ENCODE peak calls at places on chromosomes 6 and 20, in ten cellular contexts. Y, X, A, F, P, K, C, E, W and Z are unnamed samples.

GRCh38 chr6:35092362-35093117 is 48.6 kb downstream of the TCP11 start:
- DNase-seq in P (peak; percentile 65), F (peak; percentile 40), W (no peak), K (peak; percentile 16), Y (no peak), A (peak; percentile 67), E (peak; percentile 52), X (peak; percentile 46), C (no peak), Z (peak; percentile 36)

GRCh38 chr20:10427060-10427692 is 6.8 kb downstream of the MKKS start:
- DNase-seq in C (peak; percentile 66), E (peak; percentile 69), Y (peak; percentile 79), X (no peak), P (peak; percentile 80), W (peak; percentile 34), A (peak; percentile 79), F (peak; percentile 55), K (peak; percentile 50), Z (peak; percentile 66)

GRCh38 chr6:152099816-152100618 is 292.5 kb downstream of the ESR1 start:
- DNase-seq in A (peak; percentile 53), X (no peak), Y (peak; percentile 68), P (no peak), K (peak; percentile 27), F (no peak), E (no peak), W (peak; percentile 21), C (no peak), Z (no peak)

GRCh38 chr6:96330884-96331283 is 190.7 kb upstream of the UFL1 start:
- DNase-seq in X (no peak), F (no peak), P (no peak), E (no peak), C (no peak), K (no peak), Y (no peak), W (no peak), A (no peak), Z (no peak)

GRCh38 chr20:31869942-31870702 is at the start of the genes DUSP15 and TTLL9:
- DNase-seq in F (no peak), C (no peak), Y (no peak), W (peak; percentile 53), A (no peak), P (no peak), K (peak; percentile 39), E (no peak), X (no peak), Z (no peak)

GRCh38 chr6:123899745-123900144 is 96.1 kb downstream of the NKAIN2 start:
- DNase-seq in P (no peak), E (no peak), K (no peak), X (no peak), C (no peak), A (no peak), F (no peak), Y (no peak), W (no peak), Z (no peak)

GRCh38 chr6:111534366-111534765 is 51.3 kb upstream of the REV3L start:
- DNase-seq in E (no peak), K (peak; percentile 88), W (peak; percentile 90), Y (peak; percentile 93), A (peak; percentile 65), F (peak; percentile 73), C (no peak), P (peak; percentile 56), X (peak; percentile 47), Z (peak; percentile 33)

GRCh38 chr6:10099086-10099499 is 315.8 kb downstream of the TFAP2A start:
- DNase-seq in Y (no peak), C (no peak), K (peak; percentile 17), A (no peak), X (no peak), P (no peak), F (no peak), E (no peak), W (peak; percentile 53), Z (no peak)

GRCh38 chr6:86791476-86791875 is 145.9 kb upstream of the HTR1E start:
- DNase-seq in K (no peak), X (no peak), P (no peak), A (no peak), E (no peak), Y (no peak), C (no peak), F (no peak), W (no peak), Z (no peak)

GRCh38 chr6:37820713-37821069 is 1.2 kb downstream of the ZFAND3 start:
- DNase-seq in K (no peak), W (no peak), A (no peak), P (no peak), X (no peak), Y (no peak), E (no peak), C (no peak), F (no peak), Z (no peak)

GRCh38 chr6:75230484-75231325 is 12.9 kb downstream of the COX7A2 start:
- DNase-seq in C (no peak), E (peak; percentile 37), X (no peak), A (peak; percentile 80), K (peak; percentile 34), P (peak; percentile 67), F (peak; percentile 25), W (peak; percentile 29), Y (peak; percentile 70), Z (no peak)
- TF ChIP-seq CTCF in C (peak; percentile 23), E (peak; percentile 80), X (peak; percentile 85), A (peak; percentile 93), K (peak; percentile 67), P (peak; percentile 83), F (peak; percentile 53), W (peak; percentile 14), Y (peak; percentile 69), Z (peak; percentile 90)

GRCh38 chr6:159232106-159232645 is 63.0 kb downstream of the FNDC1 start:
- DNase-seq in K (no peak), E (no peak), X (no peak), Y (no peak), F (no peak), A (no peak), C (no peak), P (no peak), W (no peak), Z (no peak)

GRCh38 chr6:159232751-159233150 is 63.6 kb downstream of the FNDC1 start:
- DNase-seq in Y (no peak), A (no peak), F (no peak), K (no peak), C (no peak), W (no peak), E (no peak), P (no peak), X (no peak), Z (no peak)

GRCh38 chr6:159234102-159234553 is 64.9 kb downstream of the FNDC1 start:
- DNase-seq in E (no peak), X (no peak), C (no peak), P (no peak), K (no peak), F (no peak), A (no peak), W (no peak), Y (no peak), Z (no peak)

GRCh38 chr6:159229526-159229925 is 60.3 kb downstream of the FNDC1 start:
- DNase-seq in C (no peak), P (no peak), E (no peak), K (no peak), W (no peak), Y (no peak), X (no peak), A (no peak), F (no peak), Z (no peak)

DNA sequence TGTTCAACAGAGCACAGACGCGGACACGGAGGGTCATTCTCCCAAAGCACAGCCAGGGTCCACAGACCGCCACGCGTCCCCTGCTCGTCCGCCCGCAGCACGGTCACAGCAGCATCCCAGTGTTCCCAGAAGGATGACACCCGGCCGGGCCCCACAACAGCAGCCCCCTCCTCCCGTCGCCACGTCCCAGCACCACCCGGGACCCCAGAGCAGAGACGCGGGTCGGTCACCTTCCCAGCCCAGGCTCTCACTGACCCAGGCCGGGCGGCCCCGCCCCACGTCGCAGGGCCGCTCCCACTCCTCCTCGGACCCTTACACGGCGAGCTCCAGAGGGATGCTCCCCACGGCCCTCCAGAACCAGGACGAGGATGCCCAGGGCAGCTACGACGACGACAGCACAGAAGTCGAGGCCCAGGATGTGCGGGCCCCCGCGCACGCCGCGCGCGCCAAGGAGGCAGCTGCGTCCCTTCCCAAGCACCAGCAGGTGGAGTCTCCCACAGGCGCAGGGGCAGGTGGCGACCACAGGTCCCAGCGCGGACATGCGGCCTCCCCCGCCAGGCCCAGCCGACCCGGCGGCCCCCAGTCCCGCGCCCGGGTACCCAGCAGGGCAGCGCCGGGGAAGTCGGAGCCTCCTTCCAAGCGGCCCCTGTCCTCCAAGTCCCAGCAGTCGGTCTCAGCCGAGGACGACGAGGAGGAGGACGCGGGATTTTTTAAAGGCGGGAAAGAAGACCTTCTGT is 64.3 kb downstream of the FNDC1 start:
- DNase-seq in X (no peak), A (no peak), F (no peak), Y (no peak), E (no peak), W (peak; percentile 59), K (no peak), P (no peak), C (no peak), Z (no peak)
- TF ChIP-seq CTCF in X (no peak), A (no peak), F (peak; percentile 10), Y (no peak), E (peak; percentile 7), W (no peak), K (no peak), P (no peak), C (no peak), Z (peak; percentile 16)

GRCh38 chr6:13048113-13048512 is 280.2 kb downstream of the TBC1D7 start:
- DNase-seq in F (no peak), A (no peak), P (no peak), E (no peak), C (no peak), K (no peak), X (no peak), Y (no peak), W (no peak), Z (no peak)

GRCh38 chr6:13053080-13053479 is 275.3 kb downstream of the TBC1D7 start:
- DNase-seq in Y (no peak), P (no peak), E (no peak), A (no peak), X (no peak), C (no peak), W (no peak), K (no peak), F (no peak), Z (no peak)

GRCh38 chr6:13045676-13046075 is 282.7 kb downstream of the TBC1D7 start:
- DNase-seq in E (no peak), P (no peak), F (no peak), A (no peak), X (no peak), C (no peak), K (no peak), W (no peak), Y (no peak), Z (no peak)

GRCh38 chr6:13046084-13046483 is 282.3 kb downstream of the TBC1D7 start:
- DNase-seq in P (no peak), K (no peak), A (no peak), F (no peak), W (no peak), C (no peak), Y (no peak), E (no peak), X (no peak), Z (no peak)

GRCh38 chr6:13049666-13050254 is 278.6 kb downstream of the TBC1D7 start:
- DNase-seq in C (no peak), E (no peak), X (no peak), K (no peak), F (no peak), A (no peak), Y (peak; percentile 11), W (no peak), P (no peak), Z (no peak)
- TF ChIP-seq CTCF in C (no peak), E (no peak), X (no peak), K (no peak), F (no peak), A (peak; percentile 4), Y (no peak), W (no peak), P (no peak), Z (no peak)

GRCh38 chr20:38650010-38650409 is 48.4 kb downstream of the ARHGAP40 start:
- DNase-seq in X (no peak), F (no peak), P (no peak), E (no peak), K (no peak), A (no peak), Y (no peak), W (no peak), C (no peak), Z (no peak)
- TF ChIP-seq CTCF in X (no peak), F (no peak), P (no peak), E (peak; percentile 11), K (no peak), A (no peak), Y (no peak), W (no peak), C (no peak), Z (no peak)